ENCODE peak calls at places on chromosomes 4 and X, in seven cellular contexts. S, Z, D, U, P, C and H are unnamed samples.

GRCh38 chrX:66200050-66200664 is 36.1 kb downstream of the HEPH start:
- DNase-seq in C (no peak), P (no peak), D (no peak), S (no peak), U (no peak), Z (no peak), H (no peak)

GRCh38 chrX:20218809-20219505 is 47.8 kb downstream of the RPS6KA3 start:
- DNase-seq in U (no peak), C (no peak), Z (no peak), P (no peak), S (no peak), D (no peak), H (peak)

GRCh38 chr4:90293320-90293719 is 166.1 kb downstream of the CCSER1 start:
- DNase-seq in U (no peak), Z (no peak), P (no peak), S (no peak), C (no peak), D (no peak), H (no peak)

GRCh38 chrX:153519569-153520285 is 2.3 kb downstream of the ATP2B3 start:
- DNase-seq in C (peak), D (no peak), Z (no peak), P (peak), S (no peak), U (no peak), H (no peak)

GRCh38 chrX:38382663-38383062 is 30.3 kb downstream of the OTC start:
- DNase-seq in Z (no peak), D (no peak), P (no peak), S (no peak), U (no peak), C (peak), H (no peak)

GRCh38 chr4:95190751-95191436 is 357.9 kb downstream of the UNC5C start:
- DNase-seq in D (no peak), C (no peak), U (peak), S (no peak), P (no peak), Z (no peak), H (no peak)

GRCh38 chrX:101160001-101160400 is 59.6 kb upstream of the DRP2 start:
- DNase-seq in D (no peak), U (no peak), S (no peak), P (no peak), C (no peak), Z (no peak), H (no peak)

GRCh38 chr4:185508162-185508561 is 27.1 kb downstream of the PDLIM3 start:
- DNase-seq in Z (no peak), C (no peak), P (no peak), D (no peak), S (no peak), U (no peak), H (no peak)

GRCh38 chr4:173367946-173368345 is 2.8 kb upstream of the SAP30 start:
- DNase-seq in S (no peak), Z (no peak), C (no peak), D (no peak), P (peak), U (no peak), H (no peak)

GRCh38 chr4:163109967-163110366 is 56.7 kb downstream of the NAF1 start:
- DNase-seq in U (no peak), C (no peak), P (no peak), Z (no peak), D (no peak), S (no peak), H (peak)

GRCh38 chrX:103554687-103555417 is 30.5 kb upstream of the TCEAL4 start:
- DNase-seq in C (peak), S (peak), U (peak), P (no peak), D (peak), Z (no peak), H (peak)

GRCh38 chr4:133096972-133097371 is 52.1 kb upstream of the PCDH10 start:
- DNase-seq in C (peak), U (no peak), P (no peak), D (no peak), Z (no peak), S (no peak), H (peak)